ENCODE peak calls at places on chromosomes 16 and 17, in nine cellular contexts. L is endothelial cell, F is GM23338, Q is heart right ventricle, D is epithelial cell of esophagus, O is PC-3, W is Caco-2, C is cardiac muscle cell, B is cardiac fibroblast. E is an unnamed sample.

GRCh38 chr16:55039931-55040330 is 109.3 kb downstream of the IRX5 start:
- DNase-seq in L (no peak), F (no peak), Q (no peak), D (no peak), O (no peak), W (no peak), C (no peak), B (no peak), E (no peak)

GRCh38 chr16:29943846-29944669 is 17.8 kb upstream of the TMEM219 start:
- DNase-seq in L (no peak), F (peak), Q (no peak), D (peak), O (peak), W (peak), C (peak), B (peak), E (peak)

GRCh38 chr16:87017388-87018012 is 299.7 kb downstream of the C16orf95 start:
- DNase-seq in L (peak), F (peak), Q (no peak), D (peak), O (peak), W (peak), C (peak), B (peak), E (peak)

GRCh38 chr17:31571124-31571892 is 179.8 kb downstream of the RAB11FIP4 start:
- DNase-seq in L (no peak), F (no peak), Q (peak), D (no peak), O (peak), W (no peak), C (peak), B (peak), E (no peak)

GRCh38 chr16:31118223-31119155 is 1.0 kb downstream of the KAT8 start:
- DNase-seq in L (no peak), F (no peak), Q (no peak), D (peak), O (peak), W (no peak), C (peak), B (peak), E (no peak)

GRCh38 chr17:51435641-51436091 is 175.3 kb downstream of the UTP18 start:
- DNase-seq in L (peak), F (peak), Q (peak), D (peak), O (peak), W (peak), C (peak), B (peak), E (peak)

GRCh38 chr17:78883533-78884131 is 19.4 kb downstream of the CEP295NL start:
- DNase-seq in L (peak), F (peak), Q (peak), D (peak), O (peak), W (peak), C (peak), B (peak), E (peak)

GRCh38 chr16:68259421-68259820 is 4.9 kb upstream of the SLC7A6 start:
- DNase-seq in L (no peak), F (no peak), Q (no peak), D (no peak), O (no peak), W (no peak), C (no peak), B (no peak), E (no peak)

GRCh38 chr17:7293131-7293557 is 1.3 kb downstream of the YBX2 start:
- DNase-seq in L (no peak), F (no peak), Q (no peak), D (peak), O (no peak), W (no peak), C (peak), B (peak), E (no peak)

DNA sequence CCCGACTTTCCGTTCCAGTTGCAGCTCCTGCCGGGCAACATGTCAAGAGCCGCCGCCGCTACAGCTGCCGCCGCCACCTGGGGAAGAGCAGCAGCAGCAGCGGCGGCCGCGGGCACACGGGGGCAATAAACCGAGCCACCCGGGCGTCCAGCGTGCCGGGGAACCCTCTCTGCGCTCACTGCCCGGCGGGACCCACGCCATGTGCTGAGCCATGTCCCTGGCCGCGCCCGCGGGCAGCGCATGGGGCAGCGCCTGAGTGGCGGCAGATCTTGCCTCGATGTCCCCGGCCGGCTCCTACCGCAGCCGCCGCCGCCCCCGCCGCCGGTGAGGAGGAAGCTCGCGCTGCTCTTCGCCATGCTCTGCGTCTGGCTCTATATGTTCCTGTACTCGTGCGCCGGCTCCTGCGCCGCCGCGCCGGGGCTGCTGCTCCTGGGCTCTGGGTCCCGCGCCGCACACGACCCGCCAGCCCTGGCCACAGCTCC is 439 bp downstream of the HS3ST3B1 start:
- DNase-seq in L (peak), F (peak), Q (no peak), D (peak), O (no peak), W (no peak), C (no peak), B (no peak), E (peak)
- TF ChIP-seq CTCF in L (no peak), F (peak), Q (peak), D (no peak), O (peak), W (no peak), C (no peak), B (no peak), E (no peak)

GRCh38 chr17:49218941-49219913 is 8.7 kb downstream of the ABI3 start:
- DNase-seq in L (no peak), F (peak), Q (no peak), D (no peak), O (no peak), W (peak), C (no peak), B (no peak), E (peak)
- TF ChIP-seq CTCF in L (no peak), F (peak), Q (peak), D (no peak), O (peak), W (peak), C (peak), B (peak), E (peak)

DNA sequence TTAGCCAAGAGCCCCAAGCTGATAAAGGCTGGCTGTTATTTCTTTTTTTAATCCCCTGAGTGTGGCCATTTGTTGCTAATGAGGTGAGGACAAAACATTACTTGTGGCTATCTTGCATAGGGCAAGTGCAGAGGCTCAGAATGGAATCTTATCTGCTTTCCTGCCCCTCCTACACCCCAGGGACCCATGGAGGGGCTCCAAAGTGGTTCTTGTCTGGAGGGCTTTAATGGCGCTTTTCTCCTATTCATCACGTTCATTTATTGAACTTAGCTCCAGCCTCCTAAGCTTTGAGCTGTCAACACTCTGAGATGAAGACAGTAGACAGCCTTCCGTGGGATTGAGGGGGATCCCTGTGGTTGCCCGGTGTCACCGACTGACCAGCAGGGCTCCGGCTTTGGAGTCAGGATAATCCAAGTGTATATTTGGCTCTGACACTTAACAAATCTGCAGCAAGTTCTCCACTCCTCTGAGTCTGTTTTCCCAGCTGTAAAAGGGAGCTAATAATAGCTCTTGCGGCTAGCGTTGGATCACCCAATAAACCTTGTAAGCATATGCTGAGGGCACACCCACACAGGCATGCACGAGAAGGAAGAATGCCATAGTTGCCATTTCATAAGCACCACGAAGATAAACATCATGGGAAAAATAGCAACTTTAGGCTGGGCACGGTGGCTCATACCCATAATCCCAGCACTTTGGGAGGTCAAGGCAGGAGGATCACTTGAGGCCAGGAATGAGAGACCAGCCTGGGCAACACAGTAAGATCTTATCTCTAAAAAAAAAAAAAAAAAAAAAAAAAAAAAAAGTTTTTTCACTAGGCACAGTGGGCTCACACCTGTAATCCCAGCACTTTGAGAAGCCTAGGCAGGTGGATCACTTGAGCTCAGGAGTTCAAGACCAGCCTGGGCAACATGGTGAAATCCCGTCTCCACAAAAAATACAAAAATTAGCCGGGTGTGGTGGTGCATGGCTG is 44.8 kb downstream of the MYH11 start:
- DNase-seq in L (no peak), F (peak), Q (peak), D (peak), O (peak), W (no peak), C (peak), B (peak), E (peak)
- TF ChIP-seq CTCF in L (no peak), F (no peak), Q (no peak), D (no peak), O (no peak), W (no peak), C (no peak), B (no peak), E (no peak)

GRCh38 chr17:35871415-35871814 is 2.7 kb upstream of the HEATR9 start:
- DNase-seq in L (no peak), F (peak), Q (no peak), D (no peak), O (no peak), W (no peak), C (peak), B (no peak), E (no peak)
- TF ChIP-seq CTCF in L (no peak), F (peak), Q (no peak), D (no peak), O (no peak), W (no peak), C (no peak), B (no peak), E (no peak)

GRCh38 chr17:61849674-61850073 is 13.7 kb downstream of the BRIP1 start:
- DNase-seq in L (no peak), F (no peak), Q (no peak), D (peak), O (no peak), W (no peak), C (peak), B (peak), E (no peak)
- TF ChIP-seq CTCF in L (no peak), F (no peak), Q (no peak), D (no peak), O (no peak), W (no peak), C (no peak), B (no peak), E (no peak)

DNA sequence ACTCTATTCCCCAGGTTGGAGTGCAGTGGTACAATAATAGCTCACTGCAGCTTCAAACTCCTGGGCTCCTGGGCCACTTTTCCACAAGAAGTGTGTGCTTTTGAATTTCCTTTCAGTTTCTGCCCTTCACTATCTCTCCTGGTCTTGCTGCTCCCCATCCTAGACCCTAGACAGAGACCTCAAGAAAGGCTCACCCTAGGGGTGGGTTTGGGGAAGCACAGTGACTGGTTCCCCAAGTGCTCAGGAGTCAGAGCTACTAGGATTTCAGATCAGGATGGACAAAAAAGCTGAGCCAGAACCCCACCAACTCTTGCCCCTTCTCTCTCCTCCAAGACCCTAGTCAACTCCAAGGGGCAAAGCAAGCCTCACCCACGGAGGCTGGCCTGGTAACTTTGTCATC is 1.6 kb upstream of the SEBOX start:
- DNase-seq in L (no peak), F (peak), Q (no peak), D (no peak), O (no peak), W (no peak), C (no peak), B (no peak), E (no peak)
- TF ChIP-seq CTCF in L (no peak), F (peak), Q (no peak), D (peak), O (no peak), W (peak), C (no peak), B (no peak), E (no peak)

GRCh38 chr17:44005527-44005864 is 1.1 kb downstream of the NAGS start:
- DNase-seq in L (no peak), F (no peak), Q (no peak), D (no peak), O (no peak), W (no peak), C (no peak), B (no peak), E (no peak)
- TF ChIP-seq CTCF in L (no peak), F (no peak), Q (no peak), D (no peak), O (no peak), W (no peak), C (no peak), B (no peak), E (no peak)

E was measured in Calu3.